ENCODE peak calls at places on chromosomes 12 and 14, in six cellular contexts. One of them, this sample, is unnamed.
A peak's percentile ranks its signal among the peaks of the same experiment; 100 is the strongest.

GRCh38 chr12:9365296-9365695 is 157.1 kb upstream of the PZP start:
- DNase-seq in A549: no peak
- DNase-seq in GM12878: no peak
- DNase-seq in K562: no peak
- DNase-seq in IMR-90: peak; percentile 19
- DNase-seq in HepG2: no peak
- DNase-seq in this sample: no peak

GRCh38 chr12:64147860-64148259 is 74.2 kb downstream of the KICS2 start:
- DNase-seq in A549: no peak
- DNase-seq in GM12878: no peak
- DNase-seq in K562: no peak
- DNase-seq in IMR-90: no peak
- DNase-seq in HepG2: no peak
- DNase-seq in this sample: no peak

GRCh38 chr12:46858368-46858767 is 32.6 kb upstream of the SLC38A4 start:
- DNase-seq in A549: no peak
- DNase-seq in GM12878: no peak
- DNase-seq in K562: no peak
- DNase-seq in IMR-90: no peak
- DNase-seq in HepG2: no peak
- DNase-seq in this sample: no peak

GRCh38 chr12:64610092-64610659 is at the start of gene RASSF3:
- DNase-seq in A549: peak; percentile 53
- DNase-seq in GM12878: no peak
- DNase-seq in K562: peak; percentile 89
- DNase-seq in IMR-90: peak; percentile 67
- DNase-seq in HepG2: peak; percentile 44
- DNase-seq in this sample: peak; percentile 66

GRCh38 chr12:19181666-19182426 is 52.3 kb downstream of the PLEKHA5 start:
- DNase-seq in A549: no peak
- DNase-seq in GM12878: no peak
- DNase-seq in K562: no peak
- DNase-seq in IMR-90: no peak
- DNase-seq in HepG2: no peak
- DNase-seq in this sample: no peak

GRCh38 chr12:53049582-53050318 is at the start of gene TNS2:
- DNase-seq in A549: no peak
- DNase-seq in GM12878: no peak
- DNase-seq in K562: peak; percentile 21
- DNase-seq in IMR-90: peak; percentile 40
- DNase-seq in HepG2: peak; percentile 72
- DNase-seq in this sample: no peak

GRCh38 chr12:91353266-91353665 is 170.6 kb upstream of the DCN start:
- DNase-seq in A549: no peak
- DNase-seq in GM12878: no peak
- DNase-seq in K562: no peak
- DNase-seq in IMR-90: no peak
- DNase-seq in HepG2: no peak
- DNase-seq in this sample: no peak

GRCh38 chr14:34571771-34572170 is 32.3 kb upstream of the EAPP start:
- DNase-seq in A549: no peak
- DNase-seq in GM12878: no peak
- DNase-seq in K562: no peak
- DNase-seq in IMR-90: no peak
- DNase-seq in HepG2: no peak
- DNase-seq in this sample: no peak

GRCh38 chr12:19304149-19304780 is 135.0 kb upstream of the AEBP2 start:
- DNase-seq in A549: no peak
- DNase-seq in GM12878: no peak
- DNase-seq in K562: no peak
- DNase-seq in IMR-90: no peak
- DNase-seq in HepG2: peak; percentile 5
- DNase-seq in this sample: no peak

GRCh38 chr14:104277416-104278213 is 139.2 kb downstream of the KIF26A start:
- DNase-seq in A549: no peak
- DNase-seq in GM12878: no peak
- DNase-seq in K562: no peak
- DNase-seq in IMR-90: no peak
- DNase-seq in HepG2: no peak
- DNase-seq in this sample: no peak

GRCh38 chr12:56338643-56339422 is at the start of gene IL23A:
- DNase-seq in A549: no peak
- DNase-seq in GM12878: peak; percentile 61
- DNase-seq in K562: no peak
- DNase-seq in IMR-90: peak; percentile 59
- DNase-seq in HepG2: no peak
- DNase-seq in this sample: no peak

GRCh38 chr12:89949457-89950195 is 241.0 kb upstream of the ATP2B1 start:
- DNase-seq in A549: peak; percentile 71
- DNase-seq in GM12878: peak; percentile 83
- DNase-seq in K562: no peak
- DNase-seq in IMR-90: peak; percentile 64
- DNase-seq in HepG2: peak; percentile 9
- DNase-seq in this sample: peak; percentile 20

GRCh38 chr14:78836777-78837176 is 666.6 kb downstream of the NRXN3 start:
- DNase-seq in A549: peak; percentile 49
- DNase-seq in GM12878: peak; percentile 17
- DNase-seq in K562: peak; percentile 36
- DNase-seq in IMR-90: peak; percentile 52
- DNase-seq in HepG2: peak; percentile 37
- DNase-seq in this sample: peak; percentile 63

GRCh38 chr12:15855646-15856045 is 26.5 kb upstream of the STRAP start:
- DNase-seq in A549: no peak
- DNase-seq in GM12878: no peak
- DNase-seq in K562: no peak
- DNase-seq in IMR-90: peak; percentile 70
- DNase-seq in HepG2: no peak
- DNase-seq in this sample: no peak

GRCh38 chr12:79371226-79371625 is 319.5 kb downstream of the PAWR start:
- DNase-seq in A549: no peak
- DNase-seq in GM12878: no peak
- DNase-seq in K562: no peak
- DNase-seq in IMR-90: peak; percentile 11
- DNase-seq in HepG2: no peak
- DNase-seq in this sample: no peak

GRCh38 chr12:89603678-89604077 is 77.8 kb upstream of the POC1B start:
- DNase-seq in A549: no peak
- DNase-seq in GM12878: no peak
- DNase-seq in K562: no peak
- DNase-seq in IMR-90: no peak
- DNase-seq in HepG2: no peak
- DNase-seq in this sample: no peak

GRCh38 chr14:104393898-104394605 is 185.5 kb upstream of the C14orf180 start:
- DNase-seq in A549: no peak
- DNase-seq in GM12878: no peak
- DNase-seq in K562: no peak
- DNase-seq in IMR-90: no peak
- DNase-seq in HepG2: no peak
- DNase-seq in this sample: no peak

GRCh38 chr14:98167702-98168101 is 1104.3 kb downstream of the BCL11B start:
- DNase-seq in A549: no peak
- DNase-seq in GM12878: no peak
- DNase-seq in K562: no peak
- DNase-seq in IMR-90: no peak
- DNase-seq in HepG2: no peak
- DNase-seq in this sample: no peak

GRCh38 chr12:52162971-52163370 is 28.8 kb downstream of the KRT80 start:
- DNase-seq in A549: no peak
- DNase-seq in GM12878: no peak
- DNase-seq in K562: no peak
- DNase-seq in IMR-90: no peak
- DNase-seq in HepG2: no peak
- DNase-seq in this sample: no peak

GRCh38 chr14:65169351-65169750 is 67.0 kb upstream of the MAX start:
- DNase-seq in A549: no peak
- DNase-seq in GM12878: peak; percentile 91
- DNase-seq in K562: no peak
- DNase-seq in IMR-90: peak; percentile 89
- DNase-seq in HepG2: no peak
- DNase-seq in this sample: no peak

GRCh38 chr14:65168840-65169239 is 66.5 kb upstream of the MAX start:
- DNase-seq in A549: no peak
- DNase-seq in GM12878: no peak
- DNase-seq in K562: no peak
- DNase-seq in IMR-90: no peak
- DNase-seq in HepG2: no peak
- DNase-seq in this sample: no peak

GRCh38 chr14:65164825-65165135 is 62.5 kb upstream of the MAX start:
- DNase-seq in A549: no peak
- DNase-seq in GM12878: no peak
- DNase-seq in K562: no peak
- DNase-seq in IMR-90: no peak
- DNase-seq in HepG2: peak; percentile 74
- DNase-seq in this sample: no peak

GRCh38 chr14:65164068-65164824 is 61.9 kb upstream of the MAX start:
- DNase-seq in A549: peak; percentile 64
- DNase-seq in GM12878: no peak
- DNase-seq in K562: peak; percentile 38
- DNase-seq in IMR-90: peak; percentile 61
- DNase-seq in HepG2: peak; percentile 43
- DNase-seq in this sample: peak; percentile 47

GRCh38 chr14:65167072-65167645 is 64.8 kb upstream of the MAX start:
- DNase-seq in A549: no peak
- DNase-seq in GM12878: no peak
- DNase-seq in K562: no peak
- DNase-seq in IMR-90: no peak
- DNase-seq in HepG2: no peak
- DNase-seq in this sample: no peak
- TF ChIP-seq BHLHE40 in A549: no peak
- TF ChIP-seq BHLHE40 in GM12878: no peak
- TF ChIP-seq BHLHE40 in K562: no peak
- TF ChIP-seq BHLHE40 in IMR-90: no peak
- TF ChIP-seq BHLHE40 in HepG2: no peak
- TF ChIP-seq BHLHE40 in this sample: no peak

DNA sequence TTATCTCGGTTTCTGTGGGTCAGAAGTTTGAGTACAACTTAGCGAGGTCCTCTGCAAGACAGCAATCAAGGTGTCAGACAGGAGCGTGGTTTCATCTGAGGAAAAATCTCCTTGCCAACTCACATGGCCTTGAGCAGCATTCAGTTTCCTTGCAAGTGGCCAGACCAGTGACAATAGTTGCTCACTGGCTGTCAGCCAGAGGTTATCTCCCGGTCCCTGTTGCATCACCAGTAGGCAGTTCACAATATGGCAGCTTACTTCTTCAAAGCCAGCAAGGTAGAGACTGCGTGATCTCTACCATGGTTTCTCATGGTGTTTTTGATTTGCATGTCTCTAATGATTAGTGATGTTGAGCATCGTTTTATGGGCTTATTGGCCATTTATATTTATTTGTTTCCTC is 143.8 kb upstream of the DAAM1 start:
- DNase-seq in A549: no peak
- DNase-seq in GM12878: no peak
- DNase-seq in K562: peak; percentile 6
- DNase-seq in IMR-90: no peak
- DNase-seq in HepG2: no peak
- DNase-seq in this sample: no peak
- TF ChIP-seq BHLHE40 in A549: no peak
- TF ChIP-seq BHLHE40 in GM12878: no peak
- TF ChIP-seq BHLHE40 in K562: no peak
- TF ChIP-seq BHLHE40 in IMR-90: no peak
- TF ChIP-seq BHLHE40 in HepG2: no peak
- TF ChIP-seq BHLHE40 in this sample: no peak

GRCh38 chr12:26245175-26245942 is 50.0 kb downstream of the SSPN start:
- DNase-seq in A549: no peak
- DNase-seq in GM12878: no peak
- DNase-seq in K562: no peak
- DNase-seq in IMR-90: no peak
- DNase-seq in HepG2: no peak
- DNase-seq in this sample: no peak

GRCh38 chr12:26242683-26243082 is 47.3 kb downstream of the SSPN start:
- DNase-seq in A549: no peak
- DNase-seq in GM12878: no peak
- DNase-seq in K562: no peak
- DNase-seq in IMR-90: no peak
- DNase-seq in HepG2: no peak
- DNase-seq in this sample: no peak

GRCh38 chr12:26246483-26247164 is 51.3 kb downstream of the SSPN start:
- DNase-seq in A549: no peak
- DNase-seq in GM12878: no peak
- DNase-seq in K562: no peak
- DNase-seq in IMR-90: no peak
- DNase-seq in HepG2: no peak
- DNase-seq in this sample: no peak

GRCh38 chr12:26247873-26248272 is 52.5 kb downstream of the SSPN start:
- DNase-seq in A549: no peak
- DNase-seq in GM12878: no peak
- DNase-seq in K562: no peak
- DNase-seq in IMR-90: no peak
- DNase-seq in HepG2: no peak
- DNase-seq in this sample: no peak

DNA sequence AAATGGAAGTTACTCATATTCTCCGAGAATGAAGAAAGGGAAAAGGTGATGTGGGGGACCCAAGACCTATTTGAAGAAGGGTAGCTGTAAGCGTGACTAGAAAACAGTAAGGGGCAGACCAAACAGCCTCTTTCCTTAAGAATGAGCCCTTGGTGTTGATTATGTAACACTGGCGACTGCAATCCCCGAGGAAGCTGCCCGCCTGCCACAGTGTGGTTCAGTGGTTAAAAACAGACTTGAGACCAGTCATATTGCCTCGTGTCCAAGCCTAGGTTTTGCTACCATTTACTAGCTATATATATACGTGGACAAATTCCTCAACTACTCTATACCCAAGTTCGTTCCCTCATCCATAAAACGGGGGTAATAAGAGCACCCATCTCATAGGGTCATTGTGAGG is 49.1 kb downstream of the SSPN start:
- DNase-seq in A549: no peak
- DNase-seq in GM12878: no peak
- DNase-seq in K562: no peak
- DNase-seq in IMR-90: no peak
- DNase-seq in HepG2: no peak
- DNase-seq in this sample: no peak
- TF ChIP-seq BHLHE40 in A549: no peak
- TF ChIP-seq BHLHE40 in GM12878: no peak
- TF ChIP-seq BHLHE40 in K562: no peak
- TF ChIP-seq BHLHE40 in IMR-90: no peak
- TF ChIP-seq BHLHE40 in HepG2: no peak
- TF ChIP-seq BHLHE40 in this sample: no peak

GRCh38 chr12:107844312-107844921 is 69.9 kb downstream of the ASCL4 start:
- DNase-seq in A549: no peak
- DNase-seq in GM12878: no peak
- DNase-seq in K562: no peak
- DNase-seq in IMR-90: no peak
- DNase-seq in HepG2: no peak
- DNase-seq in this sample: no peak
- TF ChIP-seq BHLHE40 in A549: no peak
- TF ChIP-seq BHLHE40 in GM12878: no peak
- TF ChIP-seq BHLHE40 in K562: no peak
- TF ChIP-seq BHLHE40 in IMR-90: no peak
- TF ChIP-seq BHLHE40 in HepG2: no peak
- TF ChIP-seq BHLHE40 in this sample: no peak

DNA sequence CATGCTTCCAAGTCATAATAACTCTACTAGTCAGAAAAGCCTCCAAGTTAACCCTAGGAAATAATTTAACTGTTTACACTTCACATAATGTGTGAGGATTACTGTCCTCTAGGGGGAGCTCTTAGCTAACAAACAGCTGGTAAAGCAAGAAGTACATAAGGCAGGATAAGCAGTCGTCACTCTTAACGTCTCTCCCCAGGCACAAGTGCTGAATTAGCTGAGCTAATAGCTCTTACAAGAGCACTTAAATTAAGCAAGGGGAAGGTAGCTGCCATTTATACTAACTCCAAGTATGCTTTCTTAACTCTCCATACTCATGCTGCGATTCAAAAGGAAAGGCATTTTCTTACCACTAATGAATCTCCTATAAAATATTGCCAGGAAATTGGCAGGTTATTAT is 79.3 kb upstream of the TSPAN11 start:
- DNase-seq in A549: no peak
- DNase-seq in GM12878: peak; percentile 28
- DNase-seq in K562: no peak
- DNase-seq in IMR-90: peak; percentile 70
- DNase-seq in HepG2: peak; percentile 66
- DNase-seq in this sample: no peak
- TF ChIP-seq BHLHE40 in A549: no peak
- TF ChIP-seq BHLHE40 in GM12878: no peak
- TF ChIP-seq BHLHE40 in K562: no peak
- TF ChIP-seq BHLHE40 in IMR-90: no peak
- TF ChIP-seq BHLHE40 in HepG2: no peak
- TF ChIP-seq BHLHE40 in this sample: no peak